ENCODE peak calls at places on chromosomes 2 and 18, in six cellular contexts. B is Ammon's horn; H is RCC 7860; D is HFFc6; I is T-cell; A is natural killer cell treated with Interleukin-12 subunit alpha and Interleukin-12 subunit beta and Interleukin-15 and Interleukin-18, amount 100 ng/mL, for 72 hours. V is an unnamed sample.

GRCh38 chr2:76197842-76198448 is 487.2 kb upstream of the GCFC2 start:
- DNase-seq in B (peak), H (peak), D (peak), I (no peak), A (no peak), V (peak)

GRCh38 chr2:33477473-33478468 is 1.3 kb downstream of the RASGRP3 start:
- DNase-seq in B (peak), H (no peak), D (no peak), I (no peak), A (no peak), V (peak)

GRCh38 chr2:166375736-166376487 is at the start of gene SCN9A:
- DNase-seq in B (peak), H (peak), D (peak), I (no peak), A (peak), V (no peak)

GRCh38 chr18:77360315-77361186 is 110.9 kb downstream of the GALR1 start:
- DNase-seq in B (no peak), H (no peak), D (no peak), I (no peak), A (no peak), V (no peak)

GRCh38 chr2:228417966-228418365 is 236.5 kb upstream of the SPHKAP start:
- DNase-seq in B (no peak), H (no peak), D (peak), I (no peak), A (no peak), V (peak)

GRCh38 chr2:239912938-239913631 is 112.1 kb downstream of the NDUFA10 start:
- DNase-seq in B (no peak), H (no peak), D (no peak), I (no peak), A (no peak), V (no peak)

GRCh38 chr2:233135421-233135820 is 75.3 kb downstream of the INPP5D start:
- DNase-seq in B (no peak), H (no peak), D (no peak), I (no peak), A (no peak), V (no peak)

GRCh38 chr2:180033993-180034894 is 27.1 kb upstream of the CWC22 start:
- DNase-seq in B (no peak), H (no peak), D (peak), I (no peak), A (no peak), V (peak)

GRCh38 chr2:28068098-28068497 is 177.6 kb downstream of the BABAM2 start:
- DNase-seq in B (no peak), H (no peak), D (peak), I (no peak), A (no peak), V (no peak)

GRCh38 chr2:66577331-66578041 is 142.6 kb downstream of the MEIS1 start:
- DNase-seq in B (no peak), H (no peak), D (no peak), I (no peak), A (no peak), V (no peak)

GRCh38 chr2:98691307-98691706 is 39.6 kb downstream of the MGAT4A start:
- DNase-seq in B (peak), H (no peak), D (no peak), I (no peak), A (no peak), V (no peak)

GRCh38 chr2:191318729-191319078 is 73.5 kb downstream of the MYO1B start:
- DNase-seq in B (no peak), H (peak), D (peak), I (no peak), A (no peak), V (no peak)

GRCh38 chr18:2963048-2963447 is 49.9 kb downstream of the LPIN2 start:
- DNase-seq in B (no peak), H (no peak), D (no peak), I (peak), A (no peak), V (no peak)

GRCh38 chr2:20745924-20746555 is 76.9 kb downstream of the LDAH start:
- DNase-seq in B (no peak), H (peak), D (no peak), I (no peak), A (no peak), V (peak)

GRCh38 chr18:23238152-23238531 is 102.9 kb downstream of the CABLES1 start:
- DNase-seq in B (no peak), H (no peak), D (no peak), I (no peak), A (no peak), V (peak)

GRCh38 chr2:125418483-125418882 is 1237.5 kb upstream of the GYPC start:
- DNase-seq in B (no peak), H (no peak), D (no peak), I (no peak), A (no peak), V (no peak)

GRCh38 chr2:14982790-14983189 is 350.3 kb downstream of the LRATD1 start:
- DNase-seq in B (no peak), H (no peak), D (no peak), I (no peak), A (no peak), V (no peak)

GRCh38 chr2:144099746-144100438 is 420.0 kb downstream of the ZEB2 start:
- DNase-seq in B (no peak), H (peak), D (peak), I (no peak), A (no peak), V (peak)

GRCh38 chr2:96636772-96637171 is 1.3 kb downstream of the KANSL3 start:
- DNase-seq in B (no peak), H (peak), D (no peak), I (no peak), A (no peak), V (no peak)

GRCh38 chr18:78924301-78925192 is 55.1 kb upstream of the SALL3 start:
- DNase-seq in B (no peak), H (no peak), D (no peak), I (no peak), A (no peak), V (no peak)

GRCh38 chr2:236179653-236180500 is 11.7 kb upstream of the GBX2 start:
- DNase-seq in B (no peak), H (peak), D (peak), I (no peak), A (no peak), V (peak)

GRCh38 chr2:137179542-137179941 is 414.2 kb downstream of the THSD7B start:
- DNase-seq in B (no peak), H (peak), D (no peak), I (no peak), A (no peak), V (no peak)

GRCh38 chr2:10846110-10846861 is 33.7 kb upstream of the PDIA6 start:
- DNase-seq in B (peak), H (no peak), D (no peak), I (no peak), A (no peak), V (no peak)

V was measured in epithelial cell of proximal tubule.